ENCODE peak calls at places on chromosomes 5 and 9, in seven cellular contexts. P is CD4-positive, alpha-beta T cell; G is heart left ventricle; B is GM12865; Y is ovary; A is cardiac muscle cell; W is sigmoid colon. I is an unnamed sample.

GRCh38 chr5:74251106-74252032 is 389.2 kb downstream of the ENC1 start:
- DNase-seq in P (no peak), G (peak), B (no peak), Y (no peak), A (no peak), W (peak), I (no peak)

GRCh38 chr9:134496413-134497282 is 145.0 kb upstream of the COL5A1 start:
- DNase-seq in P (no peak), G (no peak), B (no peak), Y (no peak), A (no peak), W (no peak), I (no peak)

GRCh38 chr9:113969343-113969742 is 93.2 kb downstream of the ZNF618 start:
- DNase-seq in P (no peak), G (no peak), B (no peak), Y (no peak), A (no peak), W (no peak), I (no peak)

GRCh38 chr5:41193462-41194166 is 19.7 kb downstream of the C6 start:
- DNase-seq in P (no peak), G (peak), B (no peak), Y (peak), A (no peak), W (peak), I (no peak)

GRCh38 chr9:127007638-127008037 is 93.1 kb downstream of the RALGPS1 start:
- DNase-seq in P (no peak), G (no peak), B (peak), Y (no peak), A (no peak), W (no peak), I (no peak)

GRCh38 chr5:74630387-74631087 is 10.0 kb downstream of the ENC1 start:
- DNase-seq in P (no peak), G (no peak), B (no peak), Y (no peak), A (no peak), W (no peak), I (peak)

GRCh38 chr9:123686131-123686848 is 243.6 kb downstream of the DENND1A start:
- DNase-seq in P (no peak), G (peak), B (no peak), Y (no peak), A (peak), W (no peak), I (no peak)

GRCh38 chr9:97809666-97810344 is 43.2 kb upstream of the FOXE1 start:
- DNase-seq in P (no peak), G (no peak), B (no peak), Y (no peak), A (no peak), W (no peak), I (no peak)

GRCh38 chr9:131776473-131776872 is 36.6 kb upstream of the RAPGEF1 start:
- DNase-seq in P (no peak), G (peak), B (peak), Y (no peak), A (peak), W (no peak), I (no peak)

GRCh38 chr5:173663810-173664526 is 47.5 kb upstream of the BOD1 start:
- DNase-seq in P (no peak), G (peak), B (peak), Y (no peak), A (no peak), W (no peak), I (no peak)

GRCh38 chr5:134524219-134524825 is 1.1 kb upstream of the JADE2 start:
- DNase-seq in P (peak), G (peak), B (peak), Y (peak), A (peak), W (peak), I (peak)
- TF ChIP-seq CTCF in P (no peak), G (no peak), B (no peak), Y (peak), A (peak), W (peak), I (no peak)

GRCh38 chr9:110875275-110875674 is 163.0 kb downstream of the LPAR1 start:
- DNase-seq in P (no peak), G (peak), B (peak), Y (no peak), A (peak), W (peak), I (no peak)
- TF ChIP-seq CTCF in P (no peak), G (no peak), B (peak), Y (no peak), A (no peak), W (no peak), I (peak)

DNA sequence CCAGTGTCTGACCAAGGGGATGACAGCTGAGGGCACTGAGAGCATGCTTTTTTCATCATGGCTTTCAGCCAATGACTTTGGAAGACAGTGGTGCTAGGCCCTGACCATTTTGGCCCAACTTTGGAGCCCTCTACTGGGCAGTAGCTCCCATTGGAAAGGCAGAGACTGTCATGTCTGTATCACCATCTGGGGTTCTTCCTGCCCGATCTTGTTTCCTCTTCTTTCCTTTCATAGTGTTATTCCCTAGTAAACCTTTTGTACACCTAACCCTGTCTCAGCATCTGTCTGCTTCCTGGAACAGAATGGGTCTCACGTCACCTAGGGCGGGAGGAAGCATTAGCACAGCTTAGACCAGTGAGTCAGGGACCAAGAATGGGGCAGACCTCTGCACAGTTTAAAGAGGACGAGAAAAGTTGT is 97.4 kb upstream of the MAST4 start:
- DNase-seq in P (no peak), G (peak), B (peak), Y (no peak), A (no peak), W (no peak), I (no peak)
- TF ChIP-seq CTCF in P (no peak), G (peak), B (no peak), Y (no peak), A (peak), W (no peak), I (no peak)

DNA sequence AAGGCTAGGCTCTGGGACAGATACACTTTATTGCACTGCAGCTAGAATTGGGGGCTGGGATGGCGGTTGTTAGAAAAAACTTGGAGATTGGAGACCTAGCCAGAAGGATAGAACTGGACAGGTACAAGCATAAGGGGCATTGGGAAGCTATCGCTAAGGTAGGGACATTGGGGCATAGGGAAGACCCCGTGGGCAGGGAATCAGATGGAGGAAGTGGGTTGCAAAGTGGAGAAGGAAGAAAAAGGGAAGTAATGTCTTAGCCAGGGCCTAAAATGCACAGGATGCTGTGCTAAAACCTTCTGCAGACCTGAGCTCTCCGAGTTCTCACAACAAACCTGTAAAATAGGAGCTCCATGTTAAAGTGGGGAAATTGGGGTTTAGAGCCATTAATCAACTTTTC is 178.2 kb downstream of the ZDHHC21 start:
- DNase-seq in P (no peak), G (no peak), B (no peak), Y (no peak), A (no peak), W (no peak), I (no peak)
- TF ChIP-seq CTCF in P (no peak), G (no peak), B (no peak), Y (no peak), A (no peak), W (no peak), I (no peak)

GRCh38 chr5:40166757-40167156 is 513.0 kb upstream of the PTGER4 start:
- DNase-seq in P (no peak), G (no peak), B (no peak), Y (no peak), A (no peak), W (no peak), I (no peak)

GRCh38 chr5:40165106-40165788 is 514.5 kb upstream of the PTGER4 start:
- DNase-seq in P (no peak), G (no peak), B (no peak), Y (no peak), A (no peak), W (no peak), I (no peak)

GRCh38 chr5:40167283-40167682 is 512.4 kb upstream of the PTGER4 start:
- DNase-seq in P (no peak), G (no peak), B (no peak), Y (no peak), A (no peak), W (no peak), I (no peak)

GRCh38 chr5:40160435-40160834 is 519.3 kb upstream of the PTGER4 start:
- DNase-seq in P (no peak), G (no peak), B (no peak), Y (no peak), A (no peak), W (no peak), I (no peak)

GRCh38 chr5:40165789-40166728 is 513.7 kb upstream of the PTGER4 start:
- DNase-seq in P (no peak), G (no peak), B (peak), Y (no peak), A (no peak), W (no peak), I (no peak)
- TF ChIP-seq CTCF in P (no peak), G (no peak), B (no peak), Y (no peak), A (no peak), W (no peak), I (no peak)

DNA sequence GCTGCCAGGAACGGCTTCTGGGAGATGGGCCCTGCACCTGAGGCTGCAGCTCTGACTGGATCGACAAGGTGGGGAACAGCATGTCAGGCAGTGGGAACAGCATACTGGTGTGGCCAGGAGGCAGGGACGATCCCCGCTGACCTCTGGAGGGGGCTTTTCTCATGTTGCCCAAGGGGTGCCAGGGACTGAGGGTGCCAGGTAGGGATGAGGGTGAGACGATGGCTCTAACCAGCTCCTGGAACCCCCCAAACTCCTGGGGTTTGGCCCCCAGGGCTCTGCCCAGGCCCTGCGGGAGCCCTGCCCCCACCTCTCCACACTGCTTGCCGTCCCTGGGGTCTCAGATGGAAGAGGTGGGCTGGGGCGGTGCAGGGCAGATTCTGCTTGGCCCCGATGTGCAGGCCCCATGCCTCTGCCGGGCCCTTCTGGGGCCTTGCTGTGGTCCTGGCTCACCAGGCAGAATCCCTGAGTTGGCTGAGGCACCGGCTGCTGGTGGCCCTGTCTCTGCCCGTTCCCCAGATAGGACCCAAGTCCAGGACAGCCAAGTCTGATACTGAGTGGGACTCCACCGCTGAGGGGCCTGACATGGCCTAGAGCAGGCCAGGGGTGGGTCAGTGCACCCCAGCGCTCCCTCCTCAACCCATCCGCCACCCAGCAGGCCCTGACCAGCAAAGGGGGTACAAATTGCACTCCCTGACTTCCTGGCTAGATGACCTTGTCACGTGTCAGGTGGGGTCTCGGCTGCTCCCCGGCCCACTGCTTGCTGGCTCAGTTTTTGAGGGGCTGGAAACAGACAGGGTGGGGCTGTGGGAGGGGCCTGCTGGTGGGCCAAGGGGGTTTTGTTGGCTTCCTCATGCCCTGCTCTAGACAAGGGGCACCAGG is 28.4 kb upstream of the RNF130 start:
- DNase-seq in P (no peak), G (no peak), B (no peak), Y (no peak), A (no peak), W (no peak), I (no peak)
- TF ChIP-seq CTCF in P (no peak), G (no peak), B (no peak), Y (no peak), A (no peak), W (no peak), I (no peak)

DNA sequence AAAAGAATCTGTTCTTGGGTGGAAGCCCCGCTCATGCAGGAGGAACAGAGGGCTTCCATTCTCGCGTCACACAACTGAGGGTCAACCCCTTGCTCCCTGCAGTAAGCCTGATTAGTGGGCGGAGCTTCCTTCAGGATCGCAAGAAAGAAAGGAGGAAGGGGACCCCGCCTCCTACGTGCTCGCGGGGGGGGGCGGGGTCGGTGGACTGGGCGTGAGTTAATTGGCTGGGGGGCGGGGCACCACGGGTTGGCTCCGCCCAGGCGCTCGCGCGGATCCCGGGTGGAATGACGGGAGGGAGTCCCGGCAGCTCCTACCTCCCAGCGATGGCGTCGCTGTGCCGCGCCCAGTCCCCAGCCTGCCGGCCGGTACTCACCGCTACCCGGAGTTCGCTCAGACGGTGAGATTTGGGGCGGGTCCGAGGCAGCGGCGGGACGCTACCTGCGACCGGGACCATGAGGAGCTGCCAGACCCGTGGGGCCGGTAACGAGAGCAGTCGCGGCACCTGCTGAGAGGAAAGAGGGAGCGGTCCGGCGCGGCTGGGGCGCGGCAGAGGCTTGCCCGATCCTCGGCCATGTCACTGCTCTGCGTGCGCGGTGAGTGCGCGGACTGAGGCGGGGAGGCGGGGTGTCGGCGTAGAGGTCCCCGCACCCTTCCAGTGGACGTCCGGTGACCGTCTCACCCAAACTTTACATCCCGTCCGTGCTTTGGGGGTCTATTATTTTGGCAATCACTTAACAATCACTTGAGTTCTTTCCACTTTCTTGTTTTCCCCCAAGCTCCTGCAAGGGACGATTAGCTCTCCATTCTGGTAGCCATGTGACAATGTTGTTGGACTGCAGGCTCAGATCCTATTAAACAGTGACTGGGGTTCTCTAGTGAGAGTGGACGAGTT is at the start of gene UNC13B:
- DNase-seq in P (peak), G (peak), B (peak), Y (peak), A (peak), W (peak), I (peak)
- TF ChIP-seq CTCF in P (no peak), G (peak), B (no peak), Y (no peak), A (peak), W (no peak), I (no peak)

GRCh38 chr5:143968071-143968878 is 156.3 kb downstream of the HMHB1 start:
- DNase-seq in P (no peak), G (no peak), B (peak), Y (no peak), A (peak), W (no peak), I (no peak)
- TF ChIP-seq CTCF in P (peak), G (peak), B (peak), Y (no peak), A (peak), W (no peak), I (no peak)

GRCh38 chr5:151139646-151140045 is 17.9 kb downstream of the ANXA6 start:
- DNase-seq in P (no peak), G (no peak), B (no peak), Y (no peak), A (no peak), W (no peak), I (no peak)

GRCh38 chr5:151134228-151134627 is 23.4 kb downstream of the ANXA6 start:
- DNase-seq in P (no peak), G (no peak), B (peak), Y (no peak), A (no peak), W (no peak), I (no peak)

GRCh38 chr5:151138114-151138513 is 19.5 kb downstream of the ANXA6 start:
- DNase-seq in P (no peak), G (no peak), B (no peak), Y (no peak), A (no peak), W (no peak), I (no peak)

GRCh38 chr5:151139015-151139414 is 18.6 kb downstream of the ANXA6 start:
- DNase-seq in P (no peak), G (no peak), B (no peak), Y (no peak), A (no peak), W (no peak), I (peak)

GRCh38 chr5:151137067-151137825 is 20.3 kb downstream of the ANXA6 start:
- DNase-seq in P (no peak), G (no peak), B (no peak), Y (no peak), A (no peak), W (no peak), I (no peak)
- TF ChIP-seq CTCF in P (no peak), G (no peak), B (no peak), Y (no peak), A (no peak), W (no peak), I (no peak)